ENCODE peak calls at places on chromosomes 4 and X, in nine cellular contexts. One of them, this sample, is unnamed.

GRCh38 chr4:15040916-15041463 is 38.7 kb downstream of the CPEB2 start:
- DNase-seq in HL-60: no peak
- DNase-seq in lower lobe of right lung: no peak
- DNase-seq in coronary artery: no peak
- DNase-seq in left lung: no peak
- DNase-seq in breast epithelium: no peak
- DNase-seq in body of pancreas: no peak
- DNase-seq in retinal pigment epithelial cell: no peak
- DNase-seq in IMR-90: peak
- DNase-seq in this sample: peak

GRCh38 chrX:10034740-10035260 is 67.6 kb downstream of the CLDN34 start:
- DNase-seq in body of pancreas: no peak
- DNase-seq in breast epithelium: no peak
- DNase-seq in retinal pigment epithelial cell: no peak
- DNase-seq in coronary artery: no peak
- DNase-seq in lower lobe of right lung: no peak
- DNase-seq in HL-60: no peak
- DNase-seq in left lung: no peak
- DNase-seq in IMR-90: no peak
- DNase-seq in this sample: no peak

GRCh38 chr4:153655928-153656327 is 28.2 kb upstream of the TLR2 start:
- DNase-seq in body of pancreas: no peak
- DNase-seq in lower lobe of right lung: peak
- DNase-seq in breast epithelium: no peak
- DNase-seq in IMR-90: no peak
- DNase-seq in coronary artery: no peak
- DNase-seq in left lung: no peak
- DNase-seq in retinal pigment epithelial cell: no peak
- DNase-seq in HL-60: peak
- DNase-seq in this sample: peak

GRCh38 chr4:11698846-11699590 is 270.3 kb upstream of the HS3ST1 start:
- DNase-seq in IMR-90: peak
- DNase-seq in left lung: no peak
- DNase-seq in breast epithelium: no peak
- DNase-seq in retinal pigment epithelial cell: peak
- DNase-seq in HL-60: no peak
- DNase-seq in lower lobe of right lung: no peak
- DNase-seq in coronary artery: no peak
- DNase-seq in body of pancreas: no peak
- DNase-seq in this sample: peak

GRCh38 chrX:13376857-13377441 is 57.1 kb upstream of the ATXN3L start:
- DNase-seq in breast epithelium: no peak
- DNase-seq in left lung: no peak
- DNase-seq in coronary artery: no peak
- DNase-seq in lower lobe of right lung: no peak
- DNase-seq in HL-60: no peak
- DNase-seq in IMR-90: peak
- DNase-seq in body of pancreas: no peak
- DNase-seq in retinal pigment epithelial cell: peak
- DNase-seq in this sample: peak

GRCh38 chrX:46791927-46792825 is 33.3 kb upstream of the SLC9A7 start:
- DNase-seq in coronary artery: no peak
- DNase-seq in body of pancreas: peak
- DNase-seq in lower lobe of right lung: peak
- DNase-seq in left lung: no peak
- DNase-seq in breast epithelium: no peak
- DNase-seq in IMR-90: peak
- DNase-seq in HL-60: peak
- DNase-seq in retinal pigment epithelial cell: no peak
- DNase-seq in this sample: peak

GRCh38 chrX:71068052-71068918 is at the start of gene SNX12:
- DNase-seq in left lung: peak
- DNase-seq in HL-60: peak
- DNase-seq in body of pancreas: peak
- DNase-seq in retinal pigment epithelial cell: peak
- DNase-seq in coronary artery: peak
- DNase-seq in lower lobe of right lung: peak
- DNase-seq in IMR-90: peak
- DNase-seq in breast epithelium: peak
- DNase-seq in this sample: peak

GRCh38 chr4:175954685-175955084 is 111.0 kb upstream of the WDR17 start:
- DNase-seq in HL-60: no peak
- DNase-seq in retinal pigment epithelial cell: no peak
- DNase-seq in left lung: no peak
- DNase-seq in breast epithelium: no peak
- DNase-seq in coronary artery: no peak
- DNase-seq in lower lobe of right lung: no peak
- DNase-seq in IMR-90: no peak
- DNase-seq in body of pancreas: peak
- DNase-seq in this sample: no peak

GRCh38 chr4:25101836-25102235 is 58.4 kb downstream of the SEPSECS start:
- DNase-seq in left lung: no peak
- DNase-seq in coronary artery: peak
- DNase-seq in retinal pigment epithelial cell: no peak
- DNase-seq in IMR-90: no peak
- DNase-seq in HL-60: no peak
- DNase-seq in breast epithelium: no peak
- DNase-seq in body of pancreas: no peak
- DNase-seq in lower lobe of right lung: no peak
- DNase-seq in this sample: no peak

GRCh38 chrX:10726647-10727046 is 106.3 kb upstream of the MID1 start:
- DNase-seq in breast epithelium: no peak
- DNase-seq in lower lobe of right lung: no peak
- DNase-seq in retinal pigment epithelial cell: peak
- DNase-seq in coronary artery: no peak
- DNase-seq in left lung: no peak
- DNase-seq in IMR-90: peak
- DNase-seq in HL-60: no peak
- DNase-seq in body of pancreas: no peak
- DNase-seq in this sample: peak

GRCh38 chrX:68941385-68941952 is 112.6 kb downstream of the EFNB1 start:
- DNase-seq in HL-60: no peak
- DNase-seq in breast epithelium: no peak
- DNase-seq in retinal pigment epithelial cell: no peak
- DNase-seq in lower lobe of right lung: no peak
- DNase-seq in coronary artery: peak
- DNase-seq in body of pancreas: no peak
- DNase-seq in IMR-90: peak
- DNase-seq in left lung: no peak
- DNase-seq in this sample: no peak

GRCh38 chr4:38867478-38868054 is at the start of gene FAM114A1:
- DNase-seq in coronary artery: peak
- DNase-seq in lower lobe of right lung: peak
- DNase-seq in HL-60: no peak
- DNase-seq in breast epithelium: peak
- DNase-seq in left lung: peak
- DNase-seq in IMR-90: peak
- DNase-seq in body of pancreas: peak
- DNase-seq in retinal pigment epithelial cell: no peak
- DNase-seq in this sample: peak

GRCh38 chrX:24392709-24393108 is 32.3 kb downstream of the SUPT20HL1 start:
- DNase-seq in coronary artery: no peak
- DNase-seq in left lung: no peak
- DNase-seq in IMR-90: no peak
- DNase-seq in breast epithelium: no peak
- DNase-seq in body of pancreas: no peak
- DNase-seq in HL-60: no peak
- DNase-seq in lower lobe of right lung: no peak
- DNase-seq in retinal pigment epithelial cell: no peak
- DNase-seq in this sample: peak

DNA sequence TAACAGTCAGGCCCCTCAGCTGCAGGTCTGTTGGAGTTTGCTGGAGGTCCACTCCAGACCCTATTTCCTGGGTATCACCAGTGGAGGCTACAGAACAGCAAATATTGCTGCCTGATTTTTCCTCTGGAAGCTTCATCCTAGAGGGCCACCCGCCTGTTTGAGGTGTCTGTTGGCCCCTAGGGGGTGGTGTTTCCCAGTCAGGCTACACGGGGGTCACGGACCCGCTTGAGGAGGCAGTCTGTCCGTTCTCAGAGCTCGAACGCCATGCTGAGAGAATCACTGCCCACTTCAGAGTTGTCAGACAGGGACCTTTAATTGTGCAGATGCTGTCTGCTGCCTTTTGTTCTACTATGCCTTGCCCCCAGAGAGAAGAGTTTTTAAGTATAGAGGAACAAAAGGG is 160.8 kb downstream of the DKK2 start:
- DNase-seq in coronary artery: no peak
- DNase-seq in IMR-90: no peak
- DNase-seq in body of pancreas: no peak
- DNase-seq in HL-60: no peak
- DNase-seq in retinal pigment epithelial cell: no peak
- DNase-seq in left lung: peak
- DNase-seq in breast epithelium: no peak
- DNase-seq in lower lobe of right lung: no peak
- DNase-seq in this sample: no peak
- TF ChIP-seq CTCF in coronary artery: no peak
- TF ChIP-seq CTCF in IMR-90: no peak
- TF ChIP-seq CTCF in body of pancreas: no peak
- TF ChIP-seq CTCF in HL-60: no peak
- TF ChIP-seq CTCF in retinal pigment epithelial cell: peak
- TF ChIP-seq CTCF in left lung: no peak
- TF ChIP-seq CTCF in breast epithelium: no peak
- TF ChIP-seq CTCF in lower lobe of right lung: no peak
- TF ChIP-seq CTCF in this sample: no peak

DNA sequence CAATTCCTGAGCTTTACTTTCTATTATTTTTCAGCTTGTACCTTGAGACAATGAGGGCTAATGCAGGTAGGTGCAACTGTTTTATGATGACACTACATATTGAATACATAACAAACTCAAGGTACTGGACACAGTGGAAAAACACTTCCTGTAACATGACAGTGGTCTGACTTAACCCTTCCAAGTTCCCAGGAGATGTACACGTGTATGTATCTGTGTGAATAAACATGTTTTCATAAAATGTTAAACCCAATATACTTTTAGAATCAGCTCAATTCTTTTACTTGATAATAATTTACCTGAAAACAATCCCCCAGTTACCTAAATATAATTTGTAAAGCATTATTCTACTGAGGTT is 1.2 kb upstream of the PPARGC1A start:
- DNase-seq in body of pancreas: no peak
- DNase-seq in breast epithelium: no peak
- DNase-seq in HL-60: no peak
- DNase-seq in left lung: no peak
- DNase-seq in coronary artery: no peak
- DNase-seq in lower lobe of right lung: no peak
- DNase-seq in IMR-90: no peak
- DNase-seq in retinal pigment epithelial cell: no peak
- DNase-seq in this sample: no peak
- H3K4me3 ChIP-seq in body of pancreas: no peak
- H3K4me3 ChIP-seq in breast epithelium: peak
- H3K4me3 ChIP-seq in HL-60: no peak
- H3K4me3 ChIP-seq in left lung: no peak
- H3K4me3 ChIP-seq in coronary artery: peak
- H3K4me3 ChIP-seq in lower lobe of right lung: peak
- H3K4me3 ChIP-seq in IMR-90: no peak
- H3K4me3 ChIP-seq in retinal pigment epithelial cell: peak
- H3K4me3 ChIP-seq in this sample: no peak

DNA sequence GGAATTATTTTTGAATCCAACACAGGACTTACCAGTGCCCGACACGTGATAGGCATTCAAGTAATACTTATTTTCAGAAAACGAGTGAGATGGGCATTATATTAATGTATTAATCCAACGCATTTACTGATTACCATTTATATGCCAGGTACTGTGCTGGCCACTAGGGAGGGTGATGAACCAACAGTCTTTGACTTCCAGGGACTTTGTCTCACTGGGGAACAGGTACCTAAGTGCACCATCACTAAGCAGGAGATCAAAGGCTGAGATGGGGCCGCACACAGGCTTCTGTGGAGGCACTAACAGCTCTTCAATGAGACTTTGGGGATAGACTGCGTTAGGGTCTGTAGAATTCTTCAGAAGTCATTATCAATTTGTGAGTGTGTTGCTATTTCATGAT is 5.7 kb upstream of the TADA2B start:
- DNase-seq in HL-60: no peak
- DNase-seq in breast epithelium: no peak
- DNase-seq in IMR-90: no peak
- DNase-seq in coronary artery: no peak
- DNase-seq in left lung: no peak
- DNase-seq in lower lobe of right lung: no peak
- DNase-seq in body of pancreas: no peak
- DNase-seq in retinal pigment epithelial cell: no peak
- DNase-seq in this sample: no peak
- TF ChIP-seq CTCF in HL-60: no peak
- TF ChIP-seq CTCF in breast epithelium: no peak
- TF ChIP-seq CTCF in IMR-90: peak
- TF ChIP-seq CTCF in coronary artery: no peak
- TF ChIP-seq CTCF in left lung: no peak
- TF ChIP-seq CTCF in lower lobe of right lung: no peak
- TF ChIP-seq CTCF in body of pancreas: no peak
- TF ChIP-seq CTCF in retinal pigment epithelial cell: peak
- TF ChIP-seq CTCF in this sample: no peak

GRCh38 chr4:55618546-55619143 is 17.5 kb downstream of the NMU start:
- DNase-seq in breast epithelium: no peak
- DNase-seq in lower lobe of right lung: no peak
- DNase-seq in coronary artery: no peak
- DNase-seq in retinal pigment epithelial cell: no peak
- DNase-seq in IMR-90: no peak
- DNase-seq in HL-60: no peak
- DNase-seq in body of pancreas: no peak
- DNase-seq in left lung: no peak
- DNase-seq in this sample: no peak
- H3K4me3 ChIP-seq in breast epithelium: no peak
- H3K4me3 ChIP-seq in lower lobe of right lung: no peak
- H3K4me3 ChIP-seq in coronary artery: no peak
- H3K4me3 ChIP-seq in retinal pigment epithelial cell: no peak
- H3K4me3 ChIP-seq in IMR-90: no peak
- H3K4me3 ChIP-seq in HL-60: no peak
- H3K4me3 ChIP-seq in body of pancreas: no peak
- H3K4me3 ChIP-seq in left lung: no peak
- H3K4me3 ChIP-seq in this sample: no peak

DNA sequence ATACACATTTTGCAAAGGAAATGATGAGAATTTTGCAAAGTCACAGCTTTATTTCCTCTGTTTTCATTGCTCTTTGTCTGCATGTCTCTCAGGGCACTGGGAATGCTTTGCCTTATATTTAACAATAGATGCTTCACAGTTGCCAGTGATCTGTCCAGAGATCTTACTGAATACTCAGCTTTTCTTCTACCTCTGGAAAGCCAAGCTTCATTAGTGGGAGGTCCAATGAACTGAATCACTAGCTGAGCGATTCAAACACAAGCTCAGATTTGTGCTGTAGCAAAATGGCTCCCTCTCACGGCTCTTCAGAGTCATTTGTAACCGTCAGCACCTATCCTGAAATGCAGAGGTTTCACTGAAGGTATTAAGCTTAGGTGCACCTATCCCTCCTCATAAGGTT is 138.9 kb downstream of the DCLK2 start:
- DNase-seq in body of pancreas: peak
- DNase-seq in left lung: no peak
- DNase-seq in HL-60: no peak
- DNase-seq in breast epithelium: no peak
- DNase-seq in lower lobe of right lung: no peak
- DNase-seq in retinal pigment epithelial cell: peak
- DNase-seq in IMR-90: peak
- DNase-seq in coronary artery: no peak
- DNase-seq in this sample: peak
- TF ChIP-seq CTCF in body of pancreas: no peak
- TF ChIP-seq CTCF in left lung: no peak
- TF ChIP-seq CTCF in HL-60: no peak
- TF ChIP-seq CTCF in breast epithelium: no peak
- TF ChIP-seq CTCF in lower lobe of right lung: no peak
- TF ChIP-seq CTCF in retinal pigment epithelial cell: peak
- TF ChIP-seq CTCF in IMR-90: peak
- TF ChIP-seq CTCF in coronary artery: no peak
- TF ChIP-seq CTCF in this sample: peak

GRCh38 chr4:163495900-163496299 is 1.4 kb downstream of the TMA16 start:
- DNase-seq in lower lobe of right lung: no peak
- DNase-seq in HL-60: no peak
- DNase-seq in IMR-90: no peak
- DNase-seq in coronary artery: no peak
- DNase-seq in breast epithelium: no peak
- DNase-seq in left lung: no peak
- DNase-seq in body of pancreas: no peak
- DNase-seq in retinal pigment epithelial cell: no peak
- DNase-seq in this sample: peak
- H3K4me3 ChIP-seq in lower lobe of right lung: peak
- H3K4me3 ChIP-seq in HL-60: peak
- H3K4me3 ChIP-seq in IMR-90: peak
- H3K4me3 ChIP-seq in coronary artery: peak
- H3K4me3 ChIP-seq in breast epithelium: peak
- H3K4me3 ChIP-seq in left lung: no peak
- H3K4me3 ChIP-seq in body of pancreas: no peak
- H3K4me3 ChIP-seq in retinal pigment epithelial cell: peak
- H3K4me3 ChIP-seq in this sample: peak